ENCODE peak calls at places on chromosomes 11 and 22, in four cellular contexts. N, B, I and C are unnamed samples.

GRCh38 chr11:63817758-63818498 is 4.7 kb downstream of the SPINDOC start:
- DNase-seq in N (no peak), B (no peak), I (no peak), C (no peak)

GRCh38 chr22:24247011-24247507 is 2.2 kb upstream of the GGT5 start:
- DNase-seq in N (no peak), B (no peak), I (no peak), C (peak; percentile 40)

GRCh38 chr11:121553806-121554205 is 101.0 kb upstream of the SORL1-AS1 start:
- DNase-seq in N (no peak), B (no peak), I (no peak), C (peak; percentile 14)

GRCh38 chr11:76562541-76562940 is 108.0 kb downstream of the LRRC32 start:
- DNase-seq in N (no peak), B (no peak), I (no peak), C (no peak)

GRCh38 chr11:3950996-3951662 is 95.7 kb downstream of the STIM1 start:
- DNase-seq in N (no peak), B (peak; percentile 10), I (no peak), C (peak; percentile 74)

GRCh38 chr11:32231909-32232493 is 141.1 kb downstream of the RCN1 start:
- DNase-seq in N (no peak), B (peak; percentile 63), I (no peak), C (peak; percentile 56)

GRCh38 chr22:19868333-19868732 is 13.7 kb upstream of the GNB1L start:
- DNase-seq in N (peak; percentile 4), B (no peak), I (no peak), C (no peak)

GRCh38 chr11:113817626-113818025 is 38.0 kb downstream of the CLDN25 start:
- DNase-seq in N (no peak), B (no peak), I (no peak), C (no peak)

GRCh38 chr22:35903571-35904331 is 124.9 kb downstream of the RBFOX2 start:
- DNase-seq in N (no peak), B (no peak), I (no peak), C (no peak)
- H3K4me3 ChIP-seq in N (no peak overlapping the region), B (no peak overlapping the region), I (no peak overlapping the region), C (no peak overlapping the region)

DNA sequence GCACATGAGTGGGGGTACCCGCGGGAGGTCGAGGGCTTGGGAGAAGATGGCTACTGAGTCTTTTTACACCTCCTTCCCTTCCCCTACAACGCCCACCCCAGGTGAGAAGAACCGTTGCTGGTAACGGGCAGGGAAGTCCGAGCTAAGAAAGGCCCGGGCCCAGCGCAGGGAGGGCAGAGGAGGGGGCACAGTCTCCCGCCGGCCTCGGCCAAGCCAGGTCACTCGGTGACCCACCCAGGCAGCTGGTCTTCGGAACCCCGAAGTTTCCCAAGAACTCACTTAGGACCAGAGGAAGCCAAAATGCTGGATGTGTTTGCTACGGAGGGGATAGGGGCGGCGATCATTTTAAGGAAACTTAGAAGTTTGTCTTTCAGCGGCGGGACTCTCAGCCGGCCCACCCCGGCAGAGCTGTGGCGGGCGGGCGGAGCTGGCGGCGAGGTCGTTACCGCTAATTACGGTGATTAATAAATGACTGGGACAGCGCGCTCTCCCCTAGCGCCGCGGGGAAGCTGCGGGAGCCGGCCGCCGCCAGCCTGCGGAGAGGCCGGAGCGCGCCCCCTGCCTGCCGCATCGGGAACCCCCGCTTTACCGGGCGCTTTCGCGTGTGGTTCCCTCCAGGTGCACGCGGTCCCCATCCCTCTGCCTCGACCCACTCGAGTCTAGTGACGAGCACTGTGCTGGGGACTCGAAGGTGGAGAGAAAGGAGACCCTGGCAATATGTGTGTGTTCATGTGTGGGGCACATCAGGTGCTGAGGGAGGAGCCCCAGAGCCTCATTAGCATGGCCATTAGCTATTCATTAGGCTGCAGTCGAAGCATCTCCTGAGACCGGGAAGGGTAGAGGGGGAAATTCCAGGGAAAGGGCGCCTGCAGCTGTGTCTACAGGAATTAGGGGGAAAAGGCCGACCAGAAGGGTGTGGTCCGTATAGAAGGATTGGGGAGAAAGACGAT is 945 bp downstream of the ROBO3 start:
- DNase-seq in N (no peak), B (peak; percentile 15), I (peak; percentile 54), C (peak; percentile 35)
- TF ChIP-seq CTCF in N (peak; percentile 59), B (peak; percentile 55), I (peak; percentile 82), C (peak; percentile 52)

GRCh38 chr11:70400643-70401042 is 2.3 kb downstream of the CTTN start:
- DNase-seq in N (no peak), B (no peak), I (no peak), C (no peak)

GRCh38 chr11:70397336-70397982 is 870 bp upstream of the CTTN start:
- DNase-seq in N (no peak), B (no peak), I (no peak), C (peak; percentile 42)

GRCh38 chr11:70397983-70398833 is at the start of gene CTTN:
- DNase-seq in N (peak; percentile 69), B (peak; percentile 54), I (peak; percentile 90), C (peak; percentile 83)

GRCh38 chr11:70398834-70399680 is 728 bp downstream of the CTTN start:
- DNase-seq in N (no peak), B (no peak), I (no peak), C (no peak)

DNA sequence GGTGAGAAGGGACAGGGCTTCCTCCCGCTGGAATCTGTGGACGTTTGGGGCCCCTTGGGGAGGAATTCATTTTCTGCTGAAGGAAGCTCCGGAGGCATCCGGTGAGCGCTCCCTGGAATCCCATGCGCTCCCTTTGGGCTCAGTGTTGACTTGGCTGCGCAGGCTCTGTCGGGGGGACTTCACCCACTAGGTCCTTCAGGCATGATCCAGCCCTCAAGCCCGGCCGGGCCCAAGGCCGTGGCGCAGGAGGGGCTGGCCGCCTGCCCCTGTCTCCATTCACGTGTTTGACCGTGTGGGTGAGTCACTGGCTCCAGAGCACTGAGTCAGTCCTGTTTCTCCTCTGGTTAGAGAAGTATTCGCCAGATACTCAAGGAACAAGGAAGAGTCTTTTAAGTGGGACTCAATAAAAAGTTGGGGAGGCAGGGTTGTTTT is 1.4 kb downstream of the CTTN start:
- DNase-seq in N (peak; percentile 50), B (no peak), I (peak; percentile 80), C (peak; percentile 95)
- H3K4me3 ChIP-seq in N (peak overlapping the region; percentile 91), B (no peak overlapping the region), I (peak overlapping the region; percentile 73), C (peak overlapping the region; percentile 83)

GRCh38 chr22:35191412-35191811 is 65.9 kb upstream of the HMGXB4 start:
- DNase-seq in N (no peak), B (no peak), I (no peak), C (peak; percentile 15)

GRCh38 chr22:35195821-35196220 is 61.5 kb upstream of the HMGXB4 start:
- DNase-seq in N (no peak), B (no peak), I (no peak), C (no peak)

GRCh38 chr22:35195226-35195625 is 62.1 kb upstream of the HMGXB4 start:
- DNase-seq in N (no peak), B (no peak), I (no peak), C (no peak)

GRCh38 chr22:35189559-35189958 is 67.7 kb upstream of the HMGXB4 start:
- DNase-seq in N (no peak), B (no peak), I (no peak), C (no peak)

GRCh38 chr22:35192121-35192918 is 65.0 kb upstream of the HMGXB4 start:
- DNase-seq in N (no peak), B (no peak), I (no peak), C (no peak)
- TF ChIP-seq CTCF in N (no peak), B (no peak), I (no peak), C (no peak)

GRCh38 chr11:73312806-73313403 is 4.8 kb downstream of the ARHGEF17 start:
- DNase-seq in N (no peak), B (no peak), I (no peak), C (no peak)

GRCh38 chr11:73316422-73316821 is 8.3 kb downstream of the ARHGEF17 start:
- DNase-seq in N (no peak), B (no peak), I (no peak), C (no peak)

GRCh38 chr11:73315288-73316020 is 7.4 kb downstream of the ARHGEF17 start:
- DNase-seq in N (no peak), B (no peak), I (no peak), C (no peak)

GRCh38 chr11:73313652-73314051 is 5.6 kb downstream of the ARHGEF17 start:
- DNase-seq in N (no peak), B (no peak), I (no peak), C (no peak)

DNA sequence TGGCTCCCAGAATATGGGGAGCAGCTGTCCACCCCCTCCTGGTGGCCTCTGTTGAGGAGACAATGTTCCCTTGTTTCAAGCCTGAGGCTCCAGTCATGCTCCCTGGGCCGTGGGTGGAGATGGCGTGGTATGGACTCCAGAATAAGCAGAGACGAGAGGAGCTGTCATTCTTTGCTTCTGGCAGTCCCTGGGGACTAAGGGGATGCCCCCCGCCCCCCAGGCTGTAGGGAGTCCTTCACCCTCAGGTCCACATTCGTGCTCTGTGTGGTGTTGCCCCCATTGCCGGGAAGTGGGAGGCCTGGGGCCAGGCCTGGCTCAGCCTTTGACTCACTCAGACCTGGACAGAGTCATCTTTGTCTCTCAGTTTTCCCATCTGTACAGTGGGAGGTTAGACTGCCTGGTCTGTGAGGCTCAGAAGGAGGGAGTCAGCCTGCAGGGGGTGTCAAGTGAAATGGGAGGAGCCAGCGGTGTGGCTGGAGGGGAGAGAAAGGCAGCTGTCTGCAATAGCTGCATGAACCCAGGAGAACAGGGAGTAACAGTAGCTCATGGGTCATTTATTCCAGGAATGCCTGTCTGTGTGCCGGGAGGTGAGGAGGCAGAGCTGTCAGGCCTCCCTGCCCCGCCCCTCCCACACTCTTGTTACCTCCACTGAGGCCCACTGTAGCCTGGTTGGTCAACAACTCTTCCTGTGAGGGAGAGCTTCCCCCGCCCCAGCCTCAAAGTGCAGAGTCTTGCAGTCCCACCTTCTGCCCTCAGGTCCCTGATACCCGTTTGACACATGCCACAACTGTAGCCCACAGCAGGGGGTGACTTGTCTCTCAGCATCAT is 6.3 kb downstream of the ARHGEF17 start:
- DNase-seq in N (no peak), B (no peak), I (no peak), C (peak; percentile 73)
- H3K4me3 ChIP-seq in N (no peak overlapping the region), B (no peak overlapping the region), I (peak overlapping the region; percentile 77), C (no peak overlapping the region)